ENCODE peak calls at places on chromosomes 7 and 10, in eight cellular contexts. One of them, this sample, is unnamed. For H3K27me3, the result is how much of the 10 kb centered on the place peaks cover.

GRCh38 chr10:112741830-112742402 is 208.1 kb upstream of the TCF7L2 start:
- DNase-seq in cardiac muscle cell: no peak
- DNase-seq in left ventricle myocardium inferior: no peak
- DNase-seq in dorsolateral prefrontal cortex: no peak
- DNase-seq in fibroblast of lung: no peak
- DNase-seq in AG04450: no peak
- DNase-seq in lower lobe of right lung: no peak
- DNase-seq in heart right ventricle: no peak
- DNase-seq in this sample: no peak

GRCh38 chr10:7409732-7410168 is 1.1 kb downstream of the SFMBT2 start:
- DNase-seq in cardiac muscle cell: no peak
- DNase-seq in left ventricle myocardium inferior: no peak
- DNase-seq in dorsolateral prefrontal cortex: no peak
- DNase-seq in fibroblast of lung: peak
- DNase-seq in AG04450: no peak
- DNase-seq in lower lobe of right lung: no peak
- DNase-seq in heart right ventricle: no peak
- DNase-seq in this sample: no peak

GRCh38 chr7:98000356-98000755 is 10.4 kb upstream of the OCM2 start:
- DNase-seq in cardiac muscle cell: no peak
- DNase-seq in left ventricle myocardium inferior: no peak
- DNase-seq in dorsolateral prefrontal cortex: no peak
- DNase-seq in fibroblast of lung: no peak
- DNase-seq in AG04450: no peak
- DNase-seq in lower lobe of right lung: no peak
- DNase-seq in heart right ventricle: no peak
- DNase-seq in this sample: no peak

GRCh38 chr10:90865400-90865799 is 6.4 kb upstream of the RPP30 start:
- DNase-seq in cardiac muscle cell: peak
- DNase-seq in left ventricle myocardium inferior: no peak
- DNase-seq in dorsolateral prefrontal cortex: no peak
- DNase-seq in fibroblast of lung: peak
- DNase-seq in AG04450: no peak
- DNase-seq in lower lobe of right lung: no peak
- DNase-seq in heart right ventricle: no peak
- DNase-seq in this sample: no peak

GRCh38 chr7:2726316-2727018 is 38.5 kb downstream of the AMZ1 start:
- DNase-seq in cardiac muscle cell: no peak
- DNase-seq in left ventricle myocardium inferior: peak
- DNase-seq in dorsolateral prefrontal cortex: no peak
- DNase-seq in fibroblast of lung: no peak
- DNase-seq in AG04450: no peak
- DNase-seq in lower lobe of right lung: peak
- DNase-seq in heart right ventricle: no peak
- DNase-seq in this sample: no peak

GRCh38 chr10:30433286-30433778 is 652 bp upstream of the MAP3K8 start:
- DNase-seq in cardiac muscle cell: peak
- DNase-seq in left ventricle myocardium inferior: peak
- DNase-seq in dorsolateral prefrontal cortex: no peak
- DNase-seq in fibroblast of lung: peak
- DNase-seq in AG04450: no peak
- DNase-seq in lower lobe of right lung: peak
- DNase-seq in heart right ventricle: peak
- DNase-seq in this sample: no peak

GRCh38 chr10:114577133-114577532 is 80.9 kb downstream of the ABLIM1 start:
- DNase-seq in cardiac muscle cell: peak
- DNase-seq in left ventricle myocardium inferior: no peak
- DNase-seq in dorsolateral prefrontal cortex: no peak
- DNase-seq in fibroblast of lung: peak
- DNase-seq in AG04450: peak
- DNase-seq in lower lobe of right lung: no peak
- DNase-seq in heart right ventricle: no peak
- DNase-seq in this sample: no peak

GRCh38 chr7:122695816-122696215 is 3.1 kb downstream of the RNF133 start:
- DNase-seq in cardiac muscle cell: no peak
- DNase-seq in left ventricle myocardium inferior: no peak
- DNase-seq in dorsolateral prefrontal cortex: no peak
- DNase-seq in fibroblast of lung: no peak
- DNase-seq in AG04450: no peak
- DNase-seq in lower lobe of right lung: no peak
- DNase-seq in heart right ventricle: no peak
- DNase-seq in this sample: no peak

GRCh38 chr7:36037121-36037662 is 115.9 kb upstream of the EEPD1 start:
- DNase-seq in cardiac muscle cell: peak
- DNase-seq in left ventricle myocardium inferior: peak
- DNase-seq in dorsolateral prefrontal cortex: no peak
- DNase-seq in fibroblast of lung: peak
- DNase-seq in AG04450: no peak
- DNase-seq in lower lobe of right lung: no peak
- DNase-seq in heart right ventricle: peak
- DNase-seq in this sample: no peak

GRCh38 chr7:155778349-155778748 is 33.9 kb downstream of the SHH start:
- DNase-seq in cardiac muscle cell: no peak
- DNase-seq in left ventricle myocardium inferior: no peak
- DNase-seq in dorsolateral prefrontal cortex: no peak
- DNase-seq in fibroblast of lung: no peak
- DNase-seq in AG04450: no peak
- DNase-seq in lower lobe of right lung: no peak
- DNase-seq in heart right ventricle: no peak
- DNase-seq in this sample: no peak

GRCh38 chr7:30660331-30661255 is 21.7 kb downstream of the CRHR2 start:
- DNase-seq in cardiac muscle cell: no peak
- DNase-seq in left ventricle myocardium inferior: no peak
- DNase-seq in dorsolateral prefrontal cortex: peak
- DNase-seq in fibroblast of lung: no peak
- DNase-seq in AG04450: no peak
- DNase-seq in lower lobe of right lung: no peak
- DNase-seq in heart right ventricle: no peak
- DNase-seq in this sample: no peak

GRCh38 chr7:47614450-47614849 is 32.5 kb upstream of the TNS3 start:
- DNase-seq in cardiac muscle cell: no peak
- DNase-seq in left ventricle myocardium inferior: no peak
- DNase-seq in dorsolateral prefrontal cortex: no peak
- DNase-seq in fibroblast of lung: no peak
- DNase-seq in AG04450: no peak
- DNase-seq in lower lobe of right lung: no peak
- DNase-seq in heart right ventricle: no peak
- DNase-seq in this sample: no peak

GRCh38 chr7:468681-469590 is 50.7 kb downstream of the PDGFA start:
- DNase-seq in cardiac muscle cell: no peak
- DNase-seq in left ventricle myocardium inferior: no peak
- DNase-seq in dorsolateral prefrontal cortex: no peak
- DNase-seq in fibroblast of lung: peak
- DNase-seq in AG04450: no peak
- DNase-seq in lower lobe of right lung: no peak
- DNase-seq in heart right ventricle: no peak
- DNase-seq in this sample: no peak

GRCh38 chr10:10816453-10816852 is 201.2 kb upstream of the CELF2 start:
- DNase-seq in cardiac muscle cell: no peak
- DNase-seq in left ventricle myocardium inferior: no peak
- DNase-seq in dorsolateral prefrontal cortex: no peak
- DNase-seq in fibroblast of lung: peak
- DNase-seq in AG04450: no peak
- DNase-seq in lower lobe of right lung: no peak
- DNase-seq in heart right ventricle: no peak
- DNase-seq in this sample: no peak

GRCh38 chr10:36170943-36171501 is 528.9 kb upstream of the FZD8 start:
- DNase-seq in cardiac muscle cell: no peak
- DNase-seq in left ventricle myocardium inferior: no peak
- DNase-seq in dorsolateral prefrontal cortex: no peak
- DNase-seq in fibroblast of lung: no peak
- DNase-seq in AG04450: no peak
- DNase-seq in lower lobe of right lung: no peak
- DNase-seq in heart right ventricle: no peak
- DNase-seq in this sample: no peak

DNA sequence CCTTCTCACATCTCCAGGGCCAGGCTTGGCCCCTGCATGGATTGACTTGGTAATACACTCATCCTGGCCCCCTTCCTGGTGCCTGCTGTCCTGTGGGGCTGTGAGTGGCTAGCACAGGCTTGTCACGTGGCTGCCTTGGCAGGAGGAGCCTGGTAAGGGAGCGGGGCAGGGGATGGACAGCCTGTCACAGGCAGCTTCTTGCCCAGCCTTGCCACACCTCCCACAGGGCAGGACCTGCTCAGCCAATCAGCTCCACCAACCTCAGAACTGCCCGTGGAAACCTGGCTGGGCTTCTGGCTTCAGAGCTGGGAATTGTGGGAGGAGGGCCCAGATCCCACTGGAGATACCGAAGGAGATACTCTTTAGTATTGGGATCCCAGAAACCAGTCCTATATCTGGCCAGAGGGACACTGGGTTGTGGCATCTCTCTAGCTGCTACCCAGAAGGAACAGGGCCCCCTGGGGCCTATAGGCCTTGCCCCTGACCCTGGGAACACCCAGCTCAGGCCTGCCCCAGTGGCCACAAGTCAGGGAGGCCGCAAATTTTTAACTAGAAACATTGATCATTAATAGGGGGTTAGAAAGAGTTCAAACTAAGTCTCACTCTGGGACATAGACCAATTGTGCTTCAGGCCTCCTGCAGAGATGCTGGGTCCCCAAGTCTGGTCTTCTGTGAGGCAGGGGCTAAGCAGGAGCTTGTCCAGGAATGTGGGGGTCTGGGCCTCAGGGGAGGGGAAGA is at the start of gene HOGA1:
- DNase-seq in cardiac muscle cell: peak
- DNase-seq in left ventricle myocardium inferior: peak
- DNase-seq in dorsolateral prefrontal cortex: peak
- DNase-seq in fibroblast of lung: peak
- DNase-seq in AG04450: no peak
- DNase-seq in lower lobe of right lung: peak
- DNase-seq in heart right ventricle: peak
- DNase-seq in this sample: no peak
- TF ChIP-seq CTCF in cardiac muscle cell: no peak
- TF ChIP-seq CTCF in left ventricle myocardium inferior: no peak
- TF ChIP-seq CTCF in dorsolateral prefrontal cortex: no peak
- TF ChIP-seq CTCF in fibroblast of lung: no peak
- TF ChIP-seq CTCF in AG04450: no peak
- TF ChIP-seq CTCF in lower lobe of right lung: no peak
- TF ChIP-seq CTCF in heart right ventricle: no peak
- TF ChIP-seq CTCF in this sample: no peak

GRCh38 chr10:26626066-26626465 is 71.4 kb upstream of the PDSS1 start:
- DNase-seq in cardiac muscle cell: no peak
- DNase-seq in left ventricle myocardium inferior: no peak
- DNase-seq in dorsolateral prefrontal cortex: no peak
- DNase-seq in fibroblast of lung: no peak
- DNase-seq in AG04450: no peak
- DNase-seq in lower lobe of right lung: no peak
- DNase-seq in heart right ventricle: no peak
- DNase-seq in this sample: no peak
- H3K4me3 ChIP-seq in cardiac muscle cell: no peak
- H3K4me3 ChIP-seq in left ventricle myocardium inferior: no peak
- H3K4me3 ChIP-seq in dorsolateral prefrontal cortex: no peak
- H3K4me3 ChIP-seq in fibroblast of lung: no peak
- H3K4me3 ChIP-seq in AG04450: no peak
- H3K4me3 ChIP-seq in lower lobe of right lung: no peak
- H3K4me3 ChIP-seq in heart right ventricle: no peak
- H3K4me3 ChIP-seq in this sample: no peak

GRCh38 chr7:100730136-100730800 is 3.1 kb upstream of the ZAN start:
- DNase-seq in cardiac muscle cell: no peak
- DNase-seq in left ventricle myocardium inferior: no peak
- DNase-seq in dorsolateral prefrontal cortex: no peak
- DNase-seq in fibroblast of lung: no peak
- DNase-seq in AG04450: no peak
- DNase-seq in lower lobe of right lung: no peak
- DNase-seq in heart right ventricle: no peak
- DNase-seq in this sample: no peak

GRCh38 chr7:100722480-100723212 is 2.4 kb downstream of the EPO start:
- DNase-seq in cardiac muscle cell: no peak
- DNase-seq in left ventricle myocardium inferior: no peak
- DNase-seq in dorsolateral prefrontal cortex: no peak
- DNase-seq in fibroblast of lung: no peak
- DNase-seq in AG04450: no peak
- DNase-seq in lower lobe of right lung: no peak
- DNase-seq in heart right ventricle: no peak
- DNase-seq in this sample: no peak

GRCh38 chr7:100723732-100724275 is 3.5 kb downstream of the EPO start:
- DNase-seq in cardiac muscle cell: no peak
- DNase-seq in left ventricle myocardium inferior: no peak
- DNase-seq in dorsolateral prefrontal cortex: no peak
- DNase-seq in fibroblast of lung: no peak
- DNase-seq in AG04450: no peak
- DNase-seq in lower lobe of right lung: no peak
- DNase-seq in heart right ventricle: no peak
- DNase-seq in this sample: no peak

GRCh38 chr7:100728196-100728595 is 5.2 kb upstream of the ZAN start:
- DNase-seq in cardiac muscle cell: no peak
- DNase-seq in left ventricle myocardium inferior: no peak
- DNase-seq in dorsolateral prefrontal cortex: no peak
- DNase-seq in fibroblast of lung: no peak
- DNase-seq in AG04450: no peak
- DNase-seq in lower lobe of right lung: no peak
- DNase-seq in heart right ventricle: no peak
- DNase-seq in this sample: no peak

GRCh38 chr7:100726998-100727761 is 6.2 kb upstream of the ZAN start:
- DNase-seq in cardiac muscle cell: peak
- DNase-seq in left ventricle myocardium inferior: no peak
- DNase-seq in dorsolateral prefrontal cortex: no peak
- DNase-seq in fibroblast of lung: peak
- DNase-seq in AG04450: no peak
- DNase-seq in lower lobe of right lung: no peak
- DNase-seq in heart right ventricle: no peak
- DNase-seq in this sample: no peak
- H3K27me3 ChIP-seq in cardiac muscle cell: under half
- H3K27me3 ChIP-seq in left ventricle myocardium inferior: half or more
- H3K27me3 ChIP-seq in dorsolateral prefrontal cortex: under half
- H3K27me3 ChIP-seq in fibroblast of lung: under half
- H3K27me3 ChIP-seq in AG04450: under half
- H3K27me3 ChIP-seq in lower lobe of right lung: under half
- H3K27me3 ChIP-seq in heart right ventricle: under half
- H3K27me3 ChIP-seq in this sample: under half

GRCh38 chr7:128458956-128459355 is 3.3 kb downstream of the HILPDA start:
- DNase-seq in cardiac muscle cell: no peak
- DNase-seq in left ventricle myocardium inferior: no peak
- DNase-seq in dorsolateral prefrontal cortex: no peak
- DNase-seq in fibroblast of lung: no peak
- DNase-seq in AG04450: no peak
- DNase-seq in lower lobe of right lung: no peak
- DNase-seq in heart right ventricle: no peak
- DNase-seq in this sample: no peak

GRCh38 chr7:128455556-128456254 is at the start of gene HILPDA:
- DNase-seq in cardiac muscle cell: peak
- DNase-seq in left ventricle myocardium inferior: peak
- DNase-seq in dorsolateral prefrontal cortex: peak
- DNase-seq in fibroblast of lung: peak
- DNase-seq in AG04450: peak
- DNase-seq in lower lobe of right lung: peak
- DNase-seq in heart right ventricle: peak
- DNase-seq in this sample: peak

GRCh38 chr7:128453836-128454804 is 1.6 kb upstream of the HILPDA start:
- DNase-seq in cardiac muscle cell: peak
- DNase-seq in left ventricle myocardium inferior: peak
- DNase-seq in dorsolateral prefrontal cortex: no peak
- DNase-seq in fibroblast of lung: peak
- DNase-seq in AG04450: peak
- DNase-seq in lower lobe of right lung: peak
- DNase-seq in heart right ventricle: peak
- DNase-seq in this sample: no peak

GRCh38 chr7:128452552-128452951 is 3.1 kb upstream of the HILPDA start:
- DNase-seq in cardiac muscle cell: no peak
- DNase-seq in left ventricle myocardium inferior: no peak
- DNase-seq in dorsolateral prefrontal cortex: no peak
- DNase-seq in fibroblast of lung: no peak
- DNase-seq in AG04450: no peak
- DNase-seq in lower lobe of right lung: no peak
- DNase-seq in heart right ventricle: no peak
- DNase-seq in this sample: no peak

GRCh38 chr7:128454808-128455555 is 696 bp upstream of the HILPDA start:
- DNase-seq in cardiac muscle cell: peak
- DNase-seq in left ventricle myocardium inferior: no peak
- DNase-seq in dorsolateral prefrontal cortex: no peak
- DNase-seq in fibroblast of lung: no peak
- DNase-seq in AG04450: no peak
- DNase-seq in lower lobe of right lung: no peak
- DNase-seq in heart right ventricle: no peak
- DNase-seq in this sample: no peak
- TF ChIP-seq CTCF in cardiac muscle cell: no peak
- TF ChIP-seq CTCF in left ventricle myocardium inferior: peak
- TF ChIP-seq CTCF in dorsolateral prefrontal cortex: no peak
- TF ChIP-seq CTCF in fibroblast of lung: no peak
- TF ChIP-seq CTCF in AG04450: no peak
- TF ChIP-seq CTCF in lower lobe of right lung: no peak
- TF ChIP-seq CTCF in heart right ventricle: no peak
- TF ChIP-seq CTCF in this sample: no peak

This sample was measured in CD8-positive, alpha-beta T cell.